ENCODE peak calls at places on chromosomes 2 and 18, in ten cellular contexts. P, Y, B, H, F, R, Q, D, J and S are unnamed samples.

GRCh38 chr2:167177196-167177595 is 288.9 kb downstream of the XIRP2 start:
- DNase-seq in P (peak), Y (no peak), B (no peak), H (no peak), F (no peak), R (no peak), Q (no peak), D (no peak), J (no peak), S (no peak)

GRCh38 chr2:63000801-63001200 is 49.8 kb upstream of the OTX1 start:
- DNase-seq in P (peak), Y (no peak), B (no peak), H (no peak), F (no peak), R (no peak), Q (no peak), D (peak), J (no peak), S (no peak)

GRCh38 chr2:9311488-9311887 is 104.9 kb downstream of the ASAP2 start:
- DNase-seq in P (peak), Y (peak), B (no peak), H (peak), F (peak), R (no peak), Q (no peak), D (no peak), J (peak), S (no peak)

GRCh38 chr2:73212448-73213176 is 1.4 kb upstream of the SMYD5 start:
- DNase-seq in P (peak), Y (peak), B (peak), H (peak), F (peak), R (peak), Q (peak), D (peak), J (peak), S (no peak)

GRCh38 chr2:153235516-153235915 is 243.0 kb downstream of the RPRM start:
- DNase-seq in P (no peak), Y (no peak), B (no peak), H (no peak), F (no peak), R (no peak), Q (peak), D (no peak), J (no peak), S (no peak)

GRCh38 chr2:216034065-216034464 is 20.7 kb upstream of the MREG start:
- DNase-seq in P (peak), Y (peak), B (no peak), H (no peak), F (peak), R (peak), Q (peak), D (peak), J (peak), S (no peak)

GRCh38 chr2:113298176-113298575 is 19.5 kb upstream of the PAX8 start:
- DNase-seq in P (no peak), Y (no peak), B (no peak), H (no peak), F (no peak), R (no peak), Q (no peak), D (no peak), J (no peak), S (no peak)

GRCh38 chr2:208112969-208113368 is 11.4 kb downstream of the CRYGD start:
- DNase-seq in P (no peak), Y (no peak), B (no peak), H (no peak), F (no peak), R (peak), Q (no peak), D (no peak), J (no peak), S (no peak)

GRCh38 chr2:71643674-71644357 is 190.5 kb downstream of the DYSF start:
- DNase-seq in P (no peak), Y (no peak), B (no peak), H (no peak), F (no peak), R (no peak), Q (no peak), D (no peak), J (no peak), S (no peak)

GRCh38 chr2:75640621-75641121 is 5.9 kb upstream of the MRPL19 start:
- DNase-seq in P (peak), Y (peak), B (peak), H (no peak), F (peak), R (peak), Q (peak), D (peak), J (peak), S (no peak)

GRCh38 chr2:831225-831536 is 119.5 kb upstream of the SNTG2 start:
- DNase-seq in P (no peak), Y (no peak), B (no peak), H (no peak), F (no peak), R (peak), Q (no peak), D (no peak), J (no peak), S (no peak)

GRCh38 chr18:36331541-36331971 is 34.0 kb downstream of the FHOD3 start:
- DNase-seq in P (no peak), Y (peak), B (peak), H (peak), F (no peak), R (no peak), Q (no peak), D (no peak), J (no peak), S (no peak)

GRCh38 chr2:20609995-20610357 is 40.9 kb downstream of the HS1BP3 start:
- DNase-seq in P (no peak), Y (no peak), B (peak), H (no peak), F (no peak), R (no peak), Q (no peak), D (no peak), J (no peak), S (no peak)
- H3K27ac ChIP-seq in P (no peak), Y (peak), B (no peak), H (no peak), F (peak), R (no peak), Q (no peak), D (no peak), J (no peak), S (no peak)

DNA sequence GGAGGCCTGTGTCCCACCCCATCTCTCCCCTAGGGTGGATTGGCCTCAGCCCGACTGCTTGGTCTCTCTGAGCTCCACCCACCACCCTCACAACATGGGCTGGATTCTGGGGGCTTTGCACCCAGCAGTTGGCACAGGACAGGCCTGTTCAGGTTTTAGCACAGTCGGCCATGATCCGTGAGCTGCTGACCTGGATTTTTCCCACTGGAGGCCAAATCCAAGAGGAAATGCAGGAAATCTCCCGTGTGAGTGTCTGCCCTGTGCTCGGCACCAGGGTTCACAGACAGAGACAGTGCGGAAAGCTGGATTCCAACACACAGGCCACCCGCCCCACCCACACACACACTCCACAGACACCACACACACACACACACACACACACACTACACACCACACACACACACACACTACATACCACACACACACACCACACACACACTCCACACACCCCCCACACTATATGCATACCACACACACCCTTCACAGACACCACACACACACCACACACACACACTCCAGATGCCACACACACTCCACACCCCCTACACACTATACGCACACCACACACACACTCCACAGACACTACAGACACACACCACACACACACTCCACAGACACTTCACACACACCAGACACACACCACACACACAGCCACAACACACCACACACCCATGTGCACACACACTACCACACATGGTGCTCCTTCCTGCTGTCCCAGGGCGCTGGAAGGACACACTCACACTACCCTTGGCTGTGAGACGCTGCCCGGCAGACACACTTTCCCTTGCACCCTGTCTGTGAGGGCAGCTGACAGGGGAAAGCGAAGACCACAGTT is 14.1 kb downstream of the MBP start:
- DNase-seq in P (no peak), Y (no peak), B (no peak), H (peak), F (no peak), R (no peak), Q (no peak), D (no peak), J (no peak), S (no peak)
- H3K27ac ChIP-seq in P (no peak), Y (no peak), B (no peak), H (no peak), F (no peak), R (no peak), Q (no peak), D (no peak), J (no peak), S (no peak)

GRCh38 chr2:33091541-33092123 is 144.9 kb downstream of the LTBP1 start:
- DNase-seq in P (no peak), Y (no peak), B (no peak), H (no peak), F (no peak), R (no peak), Q (no peak), D (no peak), J (no peak), S (no peak)
- H3K27ac ChIP-seq in P (no peak), Y (no peak), B (no peak), H (peak), F (peak), R (no peak), Q (no peak), D (no peak), J (no peak), S (no peak)

DNA sequence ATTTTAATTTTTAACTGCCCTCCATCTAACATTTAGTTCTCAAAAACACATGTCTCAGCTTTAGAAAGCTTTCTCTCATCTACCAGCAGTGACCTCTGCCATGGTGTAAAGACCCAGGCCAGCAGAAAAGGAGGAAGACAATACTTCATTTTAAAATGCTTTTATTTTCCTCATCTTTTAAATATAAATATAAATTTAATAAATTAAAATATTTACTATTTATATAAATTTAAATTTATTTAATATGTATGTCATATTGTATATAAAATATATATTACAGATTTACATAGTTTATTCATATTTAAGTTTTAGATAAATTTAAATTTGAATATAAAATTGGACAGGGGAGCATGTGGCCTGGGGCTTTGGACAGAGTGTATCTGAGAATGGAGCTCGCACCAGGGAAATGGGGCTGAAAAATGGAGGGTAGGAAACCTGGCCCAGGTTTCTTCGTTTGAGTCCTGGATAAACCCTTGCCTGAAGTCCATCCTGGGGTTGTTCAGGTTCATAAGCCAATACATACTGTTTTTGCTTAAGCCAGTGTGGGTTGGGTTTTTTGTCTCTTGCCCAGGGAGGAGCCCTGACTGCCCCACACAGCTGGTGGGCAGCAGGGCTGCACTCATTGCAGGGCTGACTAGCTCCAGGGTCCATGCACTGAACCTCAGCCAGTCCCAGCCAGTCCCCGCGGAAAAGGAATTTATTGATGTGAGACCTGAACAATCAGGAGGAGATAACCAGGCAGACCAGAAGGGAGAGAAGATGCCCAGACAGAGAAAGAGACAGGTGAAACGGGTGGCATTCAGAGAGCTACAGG is 77.3 kb upstream of the LAPTM4A start:
- DNase-seq in P (no peak), Y (no peak), B (no peak), H (no peak), F (no peak), R (no peak), Q (no peak), D (no peak), J (no peak), S (no peak)
- H3K27ac ChIP-seq in P (no peak), Y (peak), B (no peak), H (no peak), F (no peak), R (no peak), Q (no peak), D (no peak), J (peak), S (no peak)

GRCh38 chr2:97995734-97996624 is at the start of gene TMEM131:
- DNase-seq in P (peak), Y (peak), B (peak), H (peak), F (peak), R (peak), Q (peak), D (peak), J (peak), S (peak)

GRCh38 chr2:97999536-97999935 is 3.8 kb upstream of the TMEM131 start:
- DNase-seq in P (no peak), Y (no peak), B (no peak), H (no peak), F (no peak), R (no peak), Q (no peak), D (no peak), J (no peak), S (no peak)

GRCh38 chr2:97998431-97998830 is 2.7 kb upstream of the TMEM131 start:
- DNase-seq in P (no peak), Y (no peak), B (no peak), H (no peak), F (no peak), R (no peak), Q (no peak), D (no peak), J (no peak), S (no peak)

GRCh38 chr2:97996679-97997078 is 931 bp upstream of the TMEM131 start:
- DNase-seq in P (no peak), Y (no peak), B (peak), H (no peak), F (no peak), R (no peak), Q (no peak), D (no peak), J (no peak), S (no peak)

GRCh38 chr2:97997774-97998392 is 2.1 kb upstream of the TMEM131 start:
- DNase-seq in P (no peak), Y (no peak), B (no peak), H (no peak), F (no peak), R (no peak), Q (no peak), D (no peak), J (no peak), S (no peak)
- H3K27ac ChIP-seq in P (no peak), Y (no peak), B (no peak), H (no peak), F (no peak), R (no peak), Q (no peak), D (no peak), J (no peak), S (no peak)

GRCh38 chr2:172282944-172283343 is 144.4 kb upstream of the ITGA6 start:
- DNase-seq in P (peak), Y (no peak), B (no peak), H (no peak), F (no peak), R (no peak), Q (no peak), D (peak), J (peak), S (peak)
- H3K27ac ChIP-seq in P (no peak), Y (no peak), B (no peak), H (no peak), F (no peak), R (no peak), Q (no peak), D (no peak), J (no peak), S (peak)

GRCh38 chr2:181307203-181307991 is 149.8 kb upstream of the ITGA4 start:
- DNase-seq in P (no peak), Y (no peak), B (no peak), H (no peak), F (no peak), R (no peak), Q (no peak), D (no peak), J (no peak), S (no peak)
- H3K27ac ChIP-seq in P (no peak), Y (peak), B (peak), H (no peak), F (peak), R (no peak), Q (peak), D (no peak), J (peak), S (no peak)